ENCODE peak calls at places on chromosomes 13 and 19, in ten cellular contexts. Y is heart right ventricle, K is lower lobe of right lung, W is GM23338, N is ascending aorta, P is upper lobe of left lung, X is mucosa of descending colon, L is breast epithelium, Q is psoas muscle, C is ovary. Z is an unnamed sample.

GRCh38 chr19:53977991-53978731 is 13.3 kb upstream of the CACNG6 start:
- DNase-seq in Y (peak; percentile 78), K (peak; percentile 64), W (peak; percentile 100), N (no peak), P (peak; percentile 81), X (peak; percentile 35), L (no peak), Q (peak; percentile 83), C (no peak), Z (no peak)

GRCh38 chr13:32804673-32805260 is 211.5 kb upstream of the KL start:
- DNase-seq in Y (no peak), K (no peak), W (no peak), N (no peak), P (no peak), X (no peak), L (no peak), Q (no peak), C (no peak), Z (no peak)

GRCh38 chr13:27079421-27079958 is 92.1 kb downstream of the USP12 start:
- DNase-seq in Y (no peak), K (no peak), W (peak; percentile 76), N (no peak), P (no peak), X (no peak), L (no peak), Q (no peak), C (no peak), Z (no peak)

GRCh38 chr13:31200636-31200970 is 828 bp downstream of the B3GLCT start:
- DNase-seq in Y (peak; percentile 44), K (peak; percentile 73), W (peak; percentile 46), N (no peak), P (peak; percentile 94), X (peak; percentile 78), L (peak; percentile 66), Q (peak; percentile 61), C (no peak), Z (peak; percentile 70)

GRCh38 chr13:60627071-60627686 is 230.2 kb downstream of the TDRD3 start:
- DNase-seq in Y (peak; percentile 6), K (no peak), W (peak; percentile 91), N (no peak), P (no peak), X (no peak), L (no peak), Q (no peak), C (no peak), Z (no peak)

GRCh38 chr13:24716446-24716845 is 36.2 kb downstream of the ATP12A start:
- DNase-seq in Y (no peak), K (no peak), W (peak; percentile 46), N (no peak), P (no peak), X (no peak), L (no peak), Q (no peak), C (no peak), Z (no peak)

GRCh38 chr13:40776681-40777165 is 5.7 kb upstream of the MRPS31 start:
- DNase-seq in Y (no peak), K (no peak), W (no peak), N (no peak), P (no peak), X (no peak), L (no peak), Q (no peak), C (no peak), Z (no peak)

GRCh38 chr13:109390391-109390790 is 396.0 kb downstream of the IRS2 start:
- DNase-seq in Y (no peak), K (no peak), W (no peak), N (no peak), P (no peak), X (no peak), L (no peak), Q (no peak), C (no peak), Z (no peak)

GRCh38 chr19:53088091-53088490 is 15.1 kb downstream of the ZNF160 start:
- DNase-seq in Y (no peak), K (no peak), W (no peak), N (no peak), P (no peak), X (no peak), L (no peak), Q (no peak), C (no peak), Z (no peak)

GRCh38 chr13:81927347-81927746 is 1586.4 kb upstream of the SPRY2 start:
- DNase-seq in Y (no peak), K (no peak), W (peak; percentile 41), N (no peak), P (no peak), X (no peak), L (no peak), Q (no peak), C (no peak), Z (no peak)

GRCh38 chr13:43785681-43786471 is 896 bp downstream of the ENOX1 start:
- DNase-seq in Y (peak; percentile 88), K (peak; percentile 60), W (peak; percentile 70), N (no peak), P (peak; percentile 89), X (peak; percentile 68), L (peak; percentile 68), Q (peak; percentile 85), C (peak; percentile 94), Z (peak; percentile 65)

GRCh38 chr13:95641291-95641811 is 3.2 kb downstream of the DZIP1 start:
- DNase-seq in Y (no peak), K (no peak), W (peak; percentile 70), N (no peak), P (peak; percentile 80), X (no peak), L (no peak), Q (peak; percentile 21), C (peak; percentile 48), Z (no peak)

GRCh38 chr19:30228113-30228725 is 144.0 kb upstream of the ZNF536 start:
- DNase-seq in Y (no peak), K (no peak), W (peak; percentile 54), N (no peak), P (no peak), X (peak; percentile 28), L (no peak), Q (no peak), C (no peak), Z (no peak)

GRCh38 chr19:40423938-40424337 is 1.9 kb downstream of the SERTAD1 start:
- DNase-seq in Y (no peak), K (no peak), W (no peak), N (no peak), P (no peak), X (no peak), L (no peak), Q (no peak), C (no peak), Z (no peak)
- H3K4me1 ChIP-seq in Y (peaks cover 40% of the 10 kb centered on the region), K (peaks cover 57% of the 10 kb centered on the region), W (peaks cover 17% of the 10 kb centered on the region), N (peaks cover 30% of the 10 kb centered on the region), P (peaks cover 60% of the 10 kb centered on the region), X (peaks cover 18% of the 10 kb centered on the region), L (peaks cover 16% of the 10 kb centered on the region), Q (peaks cover 29% of the 10 kb centered on the region), C (peaks cover 2% of the 10 kb centered on the region), Z (no peaks in the 10 kb centered on the region)

GRCh38 chr13:99298056-99298455 is 9.1 kb downstream of the GPR183 start:
- DNase-seq in Y (no peak), K (no peak), W (no peak), N (no peak), P (no peak), X (no peak), L (no peak), Q (no peak), C (no peak), Z (no peak)
- TF ChIP-seq CTCF in Y (no peak), K (no peak), W (no peak), N (no peak), P (no peak), X (no peak), L (no peak), Q (no peak), C (no peak), Z (no peak)

DNA sequence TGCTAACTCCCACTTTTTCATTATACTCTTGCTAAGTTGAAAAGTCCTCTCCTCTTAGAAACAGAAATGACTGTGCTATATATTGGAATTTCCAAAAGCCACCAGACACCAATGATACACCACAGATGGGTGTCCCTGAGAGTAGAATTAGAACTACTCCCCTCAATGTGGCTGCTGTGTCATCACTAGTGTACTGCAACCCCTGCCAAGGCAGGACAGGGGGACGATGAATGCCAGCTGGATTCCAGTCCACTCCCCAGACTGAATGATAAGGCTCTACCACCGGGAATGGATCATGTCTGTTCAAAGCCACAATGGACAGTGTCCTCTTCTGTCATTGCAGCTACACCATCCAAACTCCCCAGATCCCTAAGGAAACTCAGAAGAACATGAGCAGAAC is 69.7 kb upstream of the EDNRB start:
- DNase-seq in Y (no peak), K (no peak), W (no peak), N (no peak), P (no peak), X (no peak), L (no peak), Q (no peak), C (no peak), Z (no peak)
- H3K4me1 ChIP-seq in Y (peaks cover 8% of the 10 kb centered on the region), K (no peaks in the 10 kb centered on the region), W (peaks cover 5% of the 10 kb centered on the region), N (no peaks in the 10 kb centered on the region), P (no peaks in the 10 kb centered on the region), X (no peaks in the 10 kb centered on the region), L (no peaks in the 10 kb centered on the region), Q (no peaks in the 10 kb centered on the region), C (no peaks in the 10 kb centered on the region), Z (no peaks in the 10 kb centered on the region)

GRCh38 chr19:8423821-8424223 is 10.7 kb downstream of the MARCHF2 start:
- DNase-seq in Y (peak; percentile 96), K (peak; percentile 86), W (peak; percentile 48), N (peak; percentile 88), P (peak; percentile 65), X (peak; percentile 74), L (peak; percentile 91), Q (peak; percentile 91), C (peak; percentile 93), Z (peak; percentile 93)

GRCh38 chr19:8430650-8431049 is 14.1 kb upstream of the HNRNPM start:
- DNase-seq in Y (no peak), K (no peak), W (no peak), N (no peak), P (peak; percentile 70), X (no peak), L (no peak), Q (no peak), C (no peak), Z (no peak)

GRCh38 chr19:8426283-8426682 is 13.2 kb downstream of the MARCHF2 start:
- DNase-seq in Y (no peak), K (no peak), W (no peak), N (no peak), P (no peak), X (no peak), L (no peak), Q (no peak), C (no peak), Z (no peak)

GRCh38 chr19:8429826-8430225 is 14.9 kb upstream of the HNRNPM start:
- DNase-seq in Y (no peak), K (no peak), W (no peak), N (no peak), P (no peak), X (no peak), L (no peak), Q (no peak), C (no peak), Z (no peak)

DNA sequence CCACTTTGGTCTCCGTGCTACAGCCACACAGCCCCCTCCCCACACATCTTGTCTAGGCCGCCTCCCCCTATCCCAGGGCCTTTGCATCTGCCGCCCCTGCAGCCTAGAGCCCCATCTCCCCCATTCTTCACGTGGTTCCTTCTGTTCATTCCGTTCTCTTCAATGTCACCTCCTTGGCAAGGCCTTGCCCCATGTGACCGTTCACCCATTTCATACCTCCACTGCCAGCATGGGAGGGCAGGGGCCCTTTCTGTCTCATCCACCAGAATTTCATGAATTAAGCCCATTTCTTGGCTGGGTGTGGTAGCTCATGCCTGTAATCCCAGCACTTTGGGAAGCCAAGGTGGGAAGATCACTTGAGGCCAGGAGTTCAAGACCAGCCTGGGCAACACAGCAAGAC is 15.7 kb upstream of the HNRNPM start:
- DNase-seq in Y (no peak), K (no peak), W (no peak), N (no peak), P (no peak), X (no peak), L (no peak), Q (no peak), C (no peak), Z (no peak)
- TF ChIP-seq CTCF in Y (no peak), K (no peak), W (no peak), N (no peak), P (no peak), X (no peak), L (no peak), Q (no peak), C (no peak), Z (no peak)